ENCODE peak calls at places on chromosomes 16 and 17, in five cellular contexts. M is CD4-positive, alpha-beta T cell; Y is body of pancreas; R is tibial nerve; K is H1. U is an unnamed sample.
A peak's percentile ranks its signal among the peaks of the same experiment; 100 is the strongest.

GRCh38 chr17:40242774-40243173 is 23.7 kb downstream of the WIPF2 start:
- DNase-seq in M (no peak), Y (no peak), R (no peak), K (no peak), U (no peak)

GRCh38 chr16:65414284-65414984 is 292.6 kb upstream of the CDH11 start:
- DNase-seq in M (no peak), Y (peak; percentile 2), R (no peak), K (no peak), U (no peak)

GRCh38 chr17:16419074-16419928 is 3.9 kb downstream of the TRPV2 start:
- DNase-seq in M (peak; percentile 32), Y (peak; percentile 44), R (no peak), K (no peak), U (no peak)

GRCh38 chr17:28426081-28426519 is 20.1 kb upstream of the SLC46A1 start:
- DNase-seq in M (no peak), Y (no peak), R (no peak), K (peak; percentile 84), U (no peak)

GRCh38 chr17:64983708-64984107 is 64.4 kb upstream of the LRRC37A3 start:
- DNase-seq in M (no peak), Y (no peak), R (no peak), K (no peak), U (no peak)

GRCh38 chr17:77734371-77735050 is 224.0 kb upstream of the TNRC6C start:
- DNase-seq in M (no peak), Y (peak; percentile 49), R (peak; percentile 83), K (peak; percentile 68), U (peak; percentile 94)

GRCh38 chr17:7435676-7436555 is 681 bp downstream of the TMEM102 start:
- DNase-seq in M (peak; percentile 53), Y (peak; percentile 56), R (no peak), K (peak; percentile 84), U (peak; percentile 48)

GRCh38 chr17:17050346-17051345 is 8.4 kb downstream of the MPRIP start:
- DNase-seq in M (no peak), Y (no peak), R (no peak), K (no peak), U (no peak)

GRCh38 chr17:52178013-52178412 is 19.5 kb upstream of the CA10 start:
- DNase-seq in M (no peak), Y (no peak), R (no peak), K (no peak), U (no peak)

GRCh38 chr16:89707695-89708094 is 6.2 kb upstream of the SPATA2L start:
- DNase-seq in M (no peak), Y (no peak), R (no peak), K (no peak), U (no peak)

GRCh38 chr16:78175287-78175686 is 75.8 kb downstream of the WWOX start:
- DNase-seq in M (no peak), Y (no peak), R (no peak), K (peak; percentile 13), U (no peak)

GRCh38 chr16:67235816-67236547 is 9.1 kb downstream of the TMEM208 start:
- DNase-seq in M (peak; percentile 50), Y (no peak), R (no peak), K (no peak), U (no peak)

GRCh38 chr17:35849469-35850348 is 19.0 kb downstream of the HEATR9 start:
- DNase-seq in M (peak; percentile 14), Y (peak; percentile 55), R (no peak), K (peak; percentile 58), U (no peak)

GRCh38 chr17:48544356-48545021 is 420 bp downstream of the HOXB2 start:
- DNase-seq in M (peak; percentile 20), Y (peak; percentile 57), R (peak; percentile 19), K (no peak), U (peak; percentile 71)

GRCh38 chr17:59890720-59891119 is 2.0 kb downstream of the TUBD1 start:
- DNase-seq in M (no peak), Y (no peak), R (no peak), K (no peak), U (no peak)

GRCh38 chr17:56125830-56126819 is 27.1 kb upstream of the ANKFN1 start:
- DNase-seq in M (no peak), Y (peak; percentile 41), R (no peak), K (peak; percentile 53), U (no peak)

GRCh38 chr17:62995377-62995885 is 29.4 kb downstream of the TANC2 start:
- DNase-seq in M (no peak), Y (peak; percentile 35), R (no peak), K (no peak), U (no peak)

GRCh38 chr16:89001117-89002027 is 24.4 kb upstream of the CBFA2T3 start:
- DNase-seq in M (no peak), Y (no peak), R (no peak), K (peak; percentile 74), U (no peak)

GRCh38 chr17:21467196-21467595 is 91.0 kb downstream of the KCNJ12 start:
- DNase-seq in M (no peak), Y (no peak), R (no peak), K (no peak), U (no peak)

GRCh38 chr17:1186923-1187771 is 7.4 kb upstream of the ABR start:
- DNase-seq in M (peak; percentile 72), Y (peak; percentile 84), R (peak; percentile 54), K (peak; percentile 90), U (peak; percentile 86)

GRCh38 chr16:57071840-57072541 is 20.4 kb upstream of the CPNE2 start:
- DNase-seq in M (no peak), Y (no peak), R (no peak), K (no peak), U (no peak)

GRCh38 chr16:29029168-29029994 is 44.5 kb downstream of the LAT start:
- DNase-seq in M (peak; percentile 71), Y (peak; percentile 12), R (no peak), K (peak; percentile 58), U (no peak)

GRCh38 chr17:47982645-47983440 is 11.9 kb downstream of the CDK5RAP3 start:
- DNase-seq in M (no peak), Y (no peak), R (no peak), K (no peak), U (no peak)

GRCh38 chr16:66228791-66229190 is 137.7 kb upstream of the CDH5 start:
- DNase-seq in M (no peak), Y (no peak), R (no peak), K (no peak), U (no peak)

GRCh38 chr16:80899804-80900592 is 95.6 kb upstream of the CDYL2 start:
- DNase-seq in M (no peak), Y (peak; percentile 93), R (peak; percentile 73), K (peak; percentile 23), U (peak; percentile 83)

GRCh38 chr16:25235991-25236390 is 19.2 kb downstream of the AQP8 start:
- DNase-seq in M (no peak), Y (no peak), R (no peak), K (no peak), U (no peak)

GRCh38 chr17:28725166-28725659 is 820 bp downstream of the TLCD1 start:
- DNase-seq in M (no peak), Y (no peak), R (no peak), K (no peak), U (no peak)

DNA sequence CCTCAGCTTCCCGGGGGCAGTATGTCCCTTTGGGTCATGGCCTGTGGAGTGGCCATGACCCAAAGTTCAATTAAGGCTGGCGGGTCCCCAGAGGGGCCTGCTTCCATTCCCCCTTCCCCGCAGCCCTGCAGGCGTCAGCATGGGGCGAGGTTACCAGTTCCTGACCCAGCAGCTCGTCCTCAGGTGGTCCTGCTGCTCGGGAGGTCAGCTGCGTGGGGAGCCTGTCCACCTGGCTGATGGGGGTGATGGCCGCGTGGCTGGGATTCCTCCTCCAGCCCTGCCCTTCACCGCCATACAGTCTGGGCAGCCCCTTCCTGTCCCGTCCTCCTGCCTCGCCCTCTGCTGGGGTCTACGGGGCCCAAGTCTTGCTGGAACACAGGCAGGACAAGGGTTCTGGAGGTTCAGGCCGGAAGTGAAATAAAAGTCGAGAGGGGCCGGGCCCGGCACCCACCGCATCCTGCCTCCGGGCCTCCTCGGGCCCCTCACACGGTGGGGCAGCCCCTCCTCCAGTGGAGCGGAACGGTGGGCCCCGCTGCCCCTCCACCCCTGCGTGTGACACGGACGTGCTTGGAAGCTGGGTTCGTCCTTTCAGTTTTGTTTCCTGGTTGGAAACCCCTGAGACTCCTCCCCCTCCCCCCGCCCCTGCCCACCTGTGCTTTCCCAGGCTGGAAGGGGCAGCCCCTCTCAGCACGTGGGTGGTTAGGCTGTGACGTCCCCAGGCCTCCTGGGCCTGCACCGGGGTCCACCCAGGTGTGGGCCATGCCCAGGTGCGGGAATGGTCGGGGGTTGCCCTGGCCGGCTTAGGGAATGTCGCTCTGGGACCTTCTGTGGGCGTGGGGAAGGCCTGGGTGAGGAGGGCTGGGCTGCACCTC is 6.8 kb downstream of the UBALD2 start:
- DNase-seq in M (peak; percentile 48), Y (peak; percentile 81), R (no peak), K (peak; percentile 67), U (no peak)
- TF ChIP-seq CTCF in M (no peak), Y (no peak), R (no peak), K (peak; percentile 23), U (no peak)

GRCh38 chr17:44191389-44191788 is 4.6 kb downstream of the TMUB2 start:
- DNase-seq in M (no peak), Y (no peak), R (no peak), K (no peak), U (no peak)
- H3K27ac ChIP-seq in M (no peak overlapping the region), Y (no peak overlapping the region), R (no peak overlapping the region), K (no peak overlapping the region), U (no peak overlapping the region)

DNA sequence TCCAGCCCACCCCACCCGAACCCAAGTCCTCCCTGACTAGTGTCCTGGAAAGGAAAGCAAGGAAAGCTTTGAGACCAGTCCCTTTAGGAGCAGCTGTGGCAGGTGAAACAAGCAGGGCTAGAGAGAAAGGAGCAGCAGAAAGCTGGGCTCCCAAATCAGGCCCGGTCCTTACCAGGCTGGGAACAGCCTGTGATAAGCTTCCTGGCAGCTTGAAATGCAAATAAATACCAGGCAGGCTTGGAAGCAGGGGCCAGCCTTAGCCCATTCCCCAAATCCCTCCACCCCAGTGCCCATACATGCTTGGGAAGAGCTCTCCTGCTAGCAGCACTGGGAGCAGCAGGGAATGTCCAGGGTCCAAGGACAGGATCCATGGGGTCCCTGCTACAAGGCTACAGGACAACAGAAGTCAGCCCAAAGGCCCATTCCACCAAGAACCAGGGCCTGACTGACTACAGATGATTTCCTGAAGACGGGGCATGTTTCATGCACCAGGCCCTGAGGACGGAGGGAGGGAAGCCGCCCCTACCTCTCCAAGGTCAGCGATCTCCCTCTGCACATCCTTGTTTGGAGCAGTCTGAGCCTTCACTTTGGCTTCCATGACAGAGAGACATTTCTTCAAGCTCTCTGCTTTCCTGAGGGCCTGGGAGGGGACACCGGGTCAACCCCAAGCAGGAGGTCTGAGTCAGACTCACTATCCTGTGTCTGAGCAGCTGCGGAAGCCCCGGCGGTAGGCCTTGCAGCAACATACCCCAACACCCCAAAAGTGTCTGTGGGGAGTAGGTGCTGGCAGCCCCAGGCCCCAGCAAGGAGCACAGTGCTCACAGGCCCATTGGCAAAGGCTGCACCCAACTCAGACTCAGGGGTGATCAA is 2.6 kb upstream of the EXOSC6 start:
- DNase-seq in M (no peak), Y (no peak), R (no peak), K (no peak), U (no peak)
- TF ChIP-seq CTCF in M (peak; percentile 9), Y (no peak), R (no peak), K (no peak), U (peak; percentile 0)

GRCh38 chr17:81510798-81511549 is 1.6 kb downstream of the ACTG1 start:
- DNase-seq in M (peak; percentile 30), Y (no peak), R (no peak), K (no peak), U (no peak)

GRCh38 chr17:81509048-81509686 is 3.4 kb downstream of the ACTG1 start:
- DNase-seq in M (no peak), Y (no peak), R (no peak), K (no peak), U (no peak)

GRCh38 chr17:81508639-81509047 is 4.0 kb downstream of the ACTG1 start:
- DNase-seq in M (no peak), Y (no peak), R (no peak), K (no peak), U (no peak)

GRCh38 chr17:81510524-81510797 is 2.1 kb downstream of the ACTG1 start:
- DNase-seq in M (no peak), Y (no peak), R (no peak), K (no peak), U (no peak)

GRCh38 chr17:81509687-81510523 is 2.7 kb downstream of the ACTG1 start:
- DNase-seq in M (no peak), Y (no peak), R (no peak), K (no peak), U (no peak)
- H3K27ac ChIP-seq in M (peak overlapping the region; percentile 72), Y (peak overlapping the region; percentile 99), R (peak overlapping the region; percentile 94), K (no peak overlapping the region), U (peak overlapping the region; percentile 98)

U was measured in heart right ventricle.